ENCODE peak calls at places on chromosomes 5 and 9, in five cellular contexts. W is neural crest cell, P is OCI-LY7, I is endothelial cell, C is NCI-H2029. T is an unnamed sample.

GRCh38 chr5:138726848-138727247 is 26.4 kb upstream of the CTNNA1 start:
- DNase-seq in W (no peak), P (no peak), I (no peak), C (no peak), T (no peak)

GRCh38 chr9:96450613-96451544 is 910 bp downstream of the HABP4 start:
- DNase-seq in W (peak; percentile 26), P (peak; percentile 25), I (peak; percentile 22), C (no peak), T (no peak)

GRCh38 chr5:2000591-2000990 is 117.9 kb upstream of the IRX4 start:
- DNase-seq in W (no peak), P (no peak), I (no peak), C (no peak), T (no peak)

GRCh38 chr5:174328626-174329299 is 283.3 kb downstream of the NSG2 start:
- DNase-seq in W (no peak), P (no peak), I (no peak), C (no peak), T (no peak)

GRCh38 chr5:2289380-2289779 is 406.7 kb upstream of the IRX4 start:
- DNase-seq in W (no peak), P (no peak), I (no peak), C (no peak), T (no peak)

GRCh38 chr5:73442152-73442860 is 6.3 kb downstream of the FOXD1 start:
- DNase-seq in W (no peak), P (no peak), I (no peak), C (no peak), T (no peak)

GRCh38 chr5:86546050-86546449 is 71.7 kb upstream of the COX7C start:
- DNase-seq in W (no peak), P (no peak), I (no peak), C (peak; percentile 10), T (no peak)

GRCh38 chr5:31477516-31477915 is 54.4 kb downstream of the DROSHA start:
- DNase-seq in W (no peak), P (no peak), I (no peak), C (no peak), T (no peak)

GRCh38 chr5:143074414-143074996 is 304.3 kb downstream of the ARHGAP26 start:
- DNase-seq in W (no peak), P (no peak), I (no peak), C (no peak), T (no peak)

GRCh38 chr5:151047814-151048425 is 27.5 kb downstream of the GPX3 start:
- DNase-seq in W (no peak), P (peak; percentile 37), I (peak; percentile 40), C (no peak), T (no peak)

GRCh38 chr5:176676361-176676824 is 29.1 kb downstream of the TSPAN17 start:
- DNase-seq in W (no peak), P (peak; percentile 16), I (no peak), C (no peak), T (peak; percentile 82)